ENCODE peak calls at places on chromosome 15, in seven cellular contexts. One of them, this sample, is unnamed.
A peak's percentile ranks its signal among the peaks of the same experiment; 100 is the strongest.

GRCh38 chr15:82140859-82141258 is 95.0 kb upstream of the MEX3B start:
- DNase-seq in GM23338: no peak
- DNase-seq in CD8-positive, alpha-beta T cell: no peak
- DNase-seq in neuronal stem cell: no peak
- DNase-seq in effector memory CD4-positive, alpha-beta T cell: no peak
- DNase-seq in endothelial cell of umbilical vein: peak; percentile 39
- DNase-seq in adrenal gland: no peak
- DNase-seq in this sample: no peak

GRCh38 chr15:96416934-96417759 is 86.6 kb downstream of the NR2F2 start:
- DNase-seq in CD8-positive, alpha-beta T cell: no peak
- DNase-seq in effector memory CD4-positive, alpha-beta T cell: no peak
- DNase-seq in GM23338: peak; percentile 77
- DNase-seq in adrenal gland: no peak
- DNase-seq in endothelial cell of umbilical vein: peak; percentile 47
- DNase-seq in neuronal stem cell: no peak
- DNase-seq in this sample: no peak

GRCh38 chr15:60590935-60591490 is 112.1 kb upstream of the ICE2 start:
- DNase-seq in CD8-positive, alpha-beta T cell: no peak
- DNase-seq in adrenal gland: peak; percentile 57
- DNase-seq in neuronal stem cell: peak; percentile 47
- DNase-seq in effector memory CD4-positive, alpha-beta T cell: peak; percentile 13
- DNase-seq in endothelial cell of umbilical vein: peak; percentile 58
- DNase-seq in GM23338: peak; percentile 82
- DNase-seq in this sample: peak; percentile 62

GRCh38 chr15:69852482-69853275 is 245.0 kb downstream of the TLE3 start:
- DNase-seq in GM23338: no peak
- DNase-seq in adrenal gland: no peak
- DNase-seq in effector memory CD4-positive, alpha-beta T cell: no peak
- DNase-seq in CD8-positive, alpha-beta T cell: no peak
- DNase-seq in neuronal stem cell: no peak
- DNase-seq in endothelial cell of umbilical vein: no peak
- DNase-seq in this sample: no peak

GRCh38 chr15:64619880-64620839 is 155.2 kb downstream of the RBPMS2 start:
- DNase-seq in adrenal gland: no peak
- DNase-seq in effector memory CD4-positive, alpha-beta T cell: no peak
- DNase-seq in neuronal stem cell: no peak
- DNase-seq in GM23338: no peak
- DNase-seq in endothelial cell of umbilical vein: peak; percentile 24
- DNase-seq in CD8-positive, alpha-beta T cell: no peak
- DNase-seq in this sample: no peak

GRCh38 chr15:91948001-91948608 is 94.6 kb downstream of the SLCO3A1 start:
- DNase-seq in CD8-positive, alpha-beta T cell: no peak
- DNase-seq in GM23338: peak; percentile 64
- DNase-seq in effector memory CD4-positive, alpha-beta T cell: no peak
- DNase-seq in adrenal gland: no peak
- DNase-seq in neuronal stem cell: no peak
- DNase-seq in endothelial cell of umbilical vein: no peak
- DNase-seq in this sample: no peak

GRCh38 chr15:52765779-52766178 is 24.4 kb downstream of the ONECUT1 start:
- DNase-seq in effector memory CD4-positive, alpha-beta T cell: no peak
- DNase-seq in GM23338: peak; percentile 60
- DNase-seq in endothelial cell of umbilical vein: peak; percentile 6
- DNase-seq in CD8-positive, alpha-beta T cell: no peak
- DNase-seq in adrenal gland: no peak
- DNase-seq in neuronal stem cell: peak; percentile 23
- DNase-seq in this sample: no peak

GRCh38 chr15:75030023-75030413 is 6.6 kb downstream of the PPCDC start:
- DNase-seq in adrenal gland: peak; percentile 54
- DNase-seq in GM23338: no peak
- DNase-seq in effector memory CD4-positive, alpha-beta T cell: no peak
- DNase-seq in endothelial cell of umbilical vein: no peak
- DNase-seq in neuronal stem cell: no peak
- DNase-seq in CD8-positive, alpha-beta T cell: no peak
- DNase-seq in this sample: no peak

GRCh38 chr15:80604583-80605506 is 90.3 kb upstream of the ABHD17C start:
- DNase-seq in adrenal gland: no peak
- DNase-seq in effector memory CD4-positive, alpha-beta T cell: no peak
- DNase-seq in endothelial cell of umbilical vein: no peak
- DNase-seq in CD8-positive, alpha-beta T cell: no peak
- DNase-seq in neuronal stem cell: no peak
- DNase-seq in GM23338: no peak
- DNase-seq in this sample: no peak

GRCh38 chr15:101559938-101560337 is 70.4 kb upstream of the PCSK6 start:
- DNase-seq in neuronal stem cell: no peak
- DNase-seq in effector memory CD4-positive, alpha-beta T cell: no peak
- DNase-seq in GM23338: no peak
- DNase-seq in CD8-positive, alpha-beta T cell: no peak
- DNase-seq in endothelial cell of umbilical vein: no peak
- DNase-seq in adrenal gland: no peak
- DNase-seq in this sample: no peak

GRCh38 chr15:48798319-48798718 is 12.6 kb downstream of the CEP152 start:
- DNase-seq in endothelial cell of umbilical vein: no peak
- DNase-seq in effector memory CD4-positive, alpha-beta T cell: no peak
- DNase-seq in CD8-positive, alpha-beta T cell: no peak
- DNase-seq in neuronal stem cell: peak; percentile 48
- DNase-seq in adrenal gland: no peak
- DNase-seq in GM23338: peak; percentile 53
- DNase-seq in this sample: no peak

GRCh38 chr15:52464478-52464877 is 64.2 kb downstream of the MYO5A start:
- DNase-seq in adrenal gland: no peak
- DNase-seq in effector memory CD4-positive, alpha-beta T cell: no peak
- DNase-seq in CD8-positive, alpha-beta T cell: no peak
- DNase-seq in endothelial cell of umbilical vein: no peak
- DNase-seq in neuronal stem cell: no peak
- DNase-seq in GM23338: no peak
- DNase-seq in this sample: no peak

GRCh38 chr15:76376029-76376428 is 39.5 kb downstream of the ISL2 start:
- DNase-seq in adrenal gland: no peak
- DNase-seq in GM23338: peak; percentile 41
- DNase-seq in CD8-positive, alpha-beta T cell: no peak
- DNase-seq in neuronal stem cell: peak; percentile 11
- DNase-seq in endothelial cell of umbilical vein: no peak
- DNase-seq in effector memory CD4-positive, alpha-beta T cell: no peak
- DNase-seq in this sample: no peak

GRCh38 chr15:69848551-69849231 is 249.0 kb downstream of the TLE3 start:
- DNase-seq in endothelial cell of umbilical vein: no peak
- DNase-seq in CD8-positive, alpha-beta T cell: no peak
- DNase-seq in adrenal gland: no peak
- DNase-seq in effector memory CD4-positive, alpha-beta T cell: no peak
- DNase-seq in neuronal stem cell: no peak
- DNase-seq in GM23338: no peak
- DNase-seq in this sample: no peak

GRCh38 chr15:95076381-95076780 is 845.0 kb downstream of the MCTP2 start:
- DNase-seq in GM23338: no peak
- DNase-seq in CD8-positive, alpha-beta T cell: no peak
- DNase-seq in adrenal gland: no peak
- DNase-seq in endothelial cell of umbilical vein: no peak
- DNase-seq in effector memory CD4-positive, alpha-beta T cell: no peak
- DNase-seq in neuronal stem cell: no peak
- DNase-seq in this sample: no peak

GRCh38 chr15:46917853-46918252 is 799.5 kb upstream of the SEMA6D start:
- DNase-seq in CD8-positive, alpha-beta T cell: no peak
- DNase-seq in effector memory CD4-positive, alpha-beta T cell: no peak
- DNase-seq in adrenal gland: no peak
- DNase-seq in endothelial cell of umbilical vein: no peak
- DNase-seq in neuronal stem cell: no peak
- DNase-seq in GM23338: no peak
- DNase-seq in this sample: no peak

GRCh38 chr15:100849021-100849831 is 30.4 kb upstream of the ALDH1A3 start:
- DNase-seq in neuronal stem cell: no peak
- DNase-seq in CD8-positive, alpha-beta T cell: peak; percentile 52
- DNase-seq in adrenal gland: no peak
- DNase-seq in endothelial cell of umbilical vein: peak; percentile 39
- DNase-seq in GM23338: peak; percentile 75
- DNase-seq in effector memory CD4-positive, alpha-beta T cell: no peak
- DNase-seq in this sample: peak; percentile 3

GRCh38 chr15:94579261-94579660 is 347.9 kb downstream of the MCTP2 start:
- DNase-seq in CD8-positive, alpha-beta T cell: no peak
- DNase-seq in effector memory CD4-positive, alpha-beta T cell: no peak
- DNase-seq in adrenal gland: no peak
- DNase-seq in GM23338: no peak
- DNase-seq in neuronal stem cell: no peak
- DNase-seq in endothelial cell of umbilical vein: peak; percentile 29
- DNase-seq in this sample: no peak

GRCh38 chr15:45448516-45448915 is 70.2 kb upstream of the GATM start:
- DNase-seq in adrenal gland: no peak
- DNase-seq in endothelial cell of umbilical vein: no peak
- DNase-seq in GM23338: peak; percentile 34
- DNase-seq in CD8-positive, alpha-beta T cell: no peak
- DNase-seq in neuronal stem cell: no peak
- DNase-seq in effector memory CD4-positive, alpha-beta T cell: no peak
- DNase-seq in this sample: no peak

GRCh38 chr15:27623149-27623548 is 476.0 kb downstream of the OCA2 start:
- DNase-seq in CD8-positive, alpha-beta T cell: no peak
- DNase-seq in effector memory CD4-positive, alpha-beta T cell: no peak
- DNase-seq in adrenal gland: no peak
- DNase-seq in neuronal stem cell: no peak
- DNase-seq in GM23338: peak; percentile 17
- DNase-seq in endothelial cell of umbilical vein: no peak
- DNase-seq in this sample: no peak

DNA sequence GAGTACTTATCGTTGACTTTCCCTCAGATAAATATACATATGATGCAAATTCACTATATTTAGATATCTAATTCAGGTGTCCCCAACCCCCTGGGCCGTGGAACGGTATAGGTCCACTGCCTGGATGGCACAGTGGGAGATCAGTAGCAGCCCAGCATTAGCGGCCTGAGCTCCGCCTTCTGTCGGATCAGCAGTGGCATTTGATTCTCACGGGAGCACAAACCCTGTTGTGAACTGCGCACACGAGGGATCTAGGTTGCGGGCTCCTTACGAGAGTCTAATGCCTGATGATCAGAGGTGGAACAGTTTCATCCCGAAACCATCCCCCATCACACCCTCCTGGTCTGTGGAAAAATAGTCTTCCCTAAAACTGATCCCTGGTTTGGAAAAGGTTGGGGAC is 6.9 kb downstream of the KNL1 start:
- DNase-seq in neuronal stem cell: no peak
- DNase-seq in effector memory CD4-positive, alpha-beta T cell: no peak
- DNase-seq in CD8-positive, alpha-beta T cell: no peak
- DNase-seq in GM23338: no peak
- DNase-seq in endothelial cell of umbilical vein: no peak
- DNase-seq in adrenal gland: no peak
- DNase-seq in this sample: no peak
- H3K4me3 ChIP-seq in neuronal stem cell: no peak overlapping the region
- H3K4me3 ChIP-seq in effector memory CD4-positive, alpha-beta T cell: no peak overlapping the region
- H3K4me3 ChIP-seq in CD8-positive, alpha-beta T cell: no peak overlapping the region
- H3K4me3 ChIP-seq in GM23338: no peak overlapping the region
- H3K4me3 ChIP-seq in endothelial cell of umbilical vein: no peak overlapping the region
- H3K4me3 ChIP-seq in adrenal gland: no peak overlapping the region
- H3K4me3 ChIP-seq in this sample: no peak overlapping the region

DNA sequence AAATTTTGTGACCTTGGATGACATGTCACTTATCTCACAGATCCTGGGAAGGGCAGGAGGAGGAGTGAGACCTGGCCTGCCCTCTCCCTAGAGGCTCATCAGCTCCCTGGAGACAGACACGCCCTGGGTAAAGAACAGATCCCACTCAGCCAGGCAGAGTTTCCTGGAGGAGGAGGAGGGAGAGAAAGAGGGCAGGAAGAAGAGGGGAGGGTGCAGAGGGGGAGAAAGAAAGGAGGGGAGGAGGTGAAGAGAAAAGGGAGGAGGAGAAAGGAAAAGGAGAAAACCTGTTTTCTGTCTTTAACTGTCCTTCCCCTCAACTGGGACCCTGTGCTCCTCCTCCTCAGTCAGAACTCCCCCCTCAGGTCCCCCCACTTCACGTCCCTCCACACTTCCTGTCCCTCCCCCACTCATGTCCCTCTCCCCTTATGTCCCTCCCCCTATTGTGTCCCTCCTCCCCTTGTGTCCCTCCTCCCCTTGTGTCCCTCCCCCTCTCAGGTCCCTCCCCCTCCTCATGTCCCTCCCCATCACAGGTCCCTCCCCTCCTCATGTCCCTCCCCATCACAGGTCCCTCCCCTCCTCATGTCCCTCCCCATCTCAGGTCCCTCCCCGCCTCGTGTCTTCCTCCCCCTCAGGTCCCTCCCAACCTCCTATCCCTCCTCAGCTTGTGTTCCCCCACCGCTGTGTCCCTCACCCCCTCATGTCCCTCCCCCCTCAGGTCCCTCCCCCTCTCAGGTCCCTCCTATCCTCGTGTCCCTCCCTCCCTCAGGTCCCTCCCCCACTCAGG is 52.3 kb upstream of the CGNL1 start:
- DNase-seq in GM23338: peak; percentile 60
- DNase-seq in CD8-positive, alpha-beta T cell: no peak
- DNase-seq in effector memory CD4-positive, alpha-beta T cell: no peak
- DNase-seq in adrenal gland: peak; percentile 83
- DNase-seq in endothelial cell of umbilical vein: no peak
- DNase-seq in neuronal stem cell: no peak
- DNase-seq in this sample: no peak
- H3K4me3 ChIP-seq in GM23338: no peak overlapping the region
- H3K4me3 ChIP-seq in CD8-positive, alpha-beta T cell: no peak overlapping the region
- H3K4me3 ChIP-seq in effector memory CD4-positive, alpha-beta T cell: no peak overlapping the region
- H3K4me3 ChIP-seq in adrenal gland: no peak overlapping the region
- H3K4me3 ChIP-seq in endothelial cell of umbilical vein: no peak overlapping the region
- H3K4me3 ChIP-seq in neuronal stem cell: no peak overlapping the region
- H3K4me3 ChIP-seq in this sample: no peak overlapping the region

GRCh38 chr15:88769161-88769971 is 33.9 kb upstream of the ACAN start:
- DNase-seq in CD8-positive, alpha-beta T cell: no peak
- DNase-seq in neuronal stem cell: no peak
- DNase-seq in effector memory CD4-positive, alpha-beta T cell: no peak
- DNase-seq in endothelial cell of umbilical vein: no peak
- DNase-seq in GM23338: peak; percentile 77
- DNase-seq in adrenal gland: no peak
- DNase-seq in this sample: no peak
- H3K4me3 ChIP-seq in CD8-positive, alpha-beta T cell: no peak overlapping the region
- H3K4me3 ChIP-seq in neuronal stem cell: no peak overlapping the region
- H3K4me3 ChIP-seq in effector memory CD4-positive, alpha-beta T cell: no peak overlapping the region
- H3K4me3 ChIP-seq in endothelial cell of umbilical vein: no peak overlapping the region
- H3K4me3 ChIP-seq in GM23338: peak overlapping the region; percentile 75
- H3K4me3 ChIP-seq in adrenal gland: no peak overlapping the region
- H3K4me3 ChIP-seq in this sample: no peak overlapping the region

DNA sequence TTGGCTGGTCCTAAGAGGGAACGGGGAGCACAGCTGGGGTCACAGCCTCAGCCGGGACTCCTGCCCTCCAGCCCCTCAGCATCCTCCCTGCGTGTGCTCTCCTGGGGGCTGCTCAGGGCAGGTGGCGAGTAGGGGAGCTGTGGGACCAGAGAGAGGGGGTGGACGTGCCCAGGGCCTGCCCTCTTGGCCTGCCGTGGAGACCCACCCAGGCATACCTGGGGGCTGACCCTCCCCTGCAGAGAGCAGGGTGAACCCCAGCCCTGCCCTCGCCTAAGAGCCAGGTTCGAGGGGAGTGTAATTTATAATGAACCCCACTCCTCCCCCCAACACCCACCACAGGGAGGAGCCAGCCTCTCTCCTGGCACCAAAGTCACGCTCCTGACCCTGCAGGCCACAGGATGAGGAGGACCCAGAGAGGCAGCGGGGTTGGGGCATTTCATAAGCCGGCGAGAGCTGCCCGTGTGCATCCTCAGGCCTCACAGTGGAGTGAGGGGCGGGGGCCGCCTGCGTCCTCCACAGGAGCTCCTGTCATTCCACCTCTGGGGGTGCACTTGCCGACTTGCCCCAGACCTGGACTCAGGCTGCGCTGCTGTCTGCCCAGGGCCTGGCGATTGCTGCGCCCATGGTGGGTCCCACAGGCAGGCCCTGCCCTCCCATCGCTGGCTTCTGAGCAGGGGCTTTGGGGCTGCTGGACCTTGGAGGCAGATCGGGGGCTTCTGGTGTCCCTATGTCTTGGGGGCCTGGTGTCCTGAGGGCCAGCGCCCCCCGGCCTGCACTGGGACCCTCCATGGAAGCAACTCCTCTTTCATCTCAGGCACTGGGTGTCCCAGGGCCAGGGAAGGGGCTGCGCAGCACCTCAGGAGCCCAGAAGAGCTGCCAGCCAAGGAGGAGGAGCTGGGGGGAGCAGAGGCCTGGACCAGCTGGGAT is 184.2 kb downstream of the GOLGA6L6 start:
- DNase-seq in endothelial cell of umbilical vein: no peak
- DNase-seq in adrenal gland: peak; percentile 19
- DNase-seq in neuronal stem cell: no peak
- DNase-seq in CD8-positive, alpha-beta T cell: no peak
- DNase-seq in GM23338: no peak
- DNase-seq in effector memory CD4-positive, alpha-beta T cell: no peak
- DNase-seq in this sample: no peak
- H3K4me3 ChIP-seq in endothelial cell of umbilical vein: no peak overlapping the region
- H3K4me3 ChIP-seq in adrenal gland: no peak overlapping the region
- H3K4me3 ChIP-seq in neuronal stem cell: no peak overlapping the region
- H3K4me3 ChIP-seq in CD8-positive, alpha-beta T cell: no peak overlapping the region
- H3K4me3 ChIP-seq in GM23338: no peak overlapping the region
- H3K4me3 ChIP-seq in effector memory CD4-positive, alpha-beta T cell: no peak overlapping the region
- H3K4me3 ChIP-seq in this sample: no peak overlapping the region